ENCODE peak calls at places on chromosome 16, in seven cellular contexts. M, K, R, N, X, U and E are unnamed samples.

GRCh38 chr16:15055141-15056053 is 477 bp downstream of the NTAN1 start:
- DNase-seq in M (peak), K (peak), R (peak), N (no peak), X (peak), U (no peak), E (peak)

GRCh38 chr16:89981414-89981813 is 32.9 kb downstream of the DEF8 start:
- DNase-seq in M (no peak), K (no peak), R (no peak), N (no peak), X (no peak), U (no peak), E (peak)

GRCh38 chr16:68370921-68371651 is 60.3 kb downstream of the PRMT7 start:
- DNase-seq in M (no peak), K (no peak), R (no peak), N (no peak), X (no peak), U (no peak), E (no peak)

GRCh38 chr16:52997922-52998321 is 54.8 kb downstream of the CHD9NB start:
- DNase-seq in M (no peak), K (no peak), R (no peak), N (no peak), X (no peak), U (no peak), E (no peak)

GRCh38 chr16:4767872-4768548 is 1.0 kb upstream of the ZNF500 start:
- DNase-seq in M (no peak), K (peak), R (no peak), N (no peak), X (no peak), U (no peak), E (no peak)

GRCh38 chr16:11094838-11095565 is 150.6 kb downstream of the CLEC16A start:
- DNase-seq in M (no peak), K (no peak), R (no peak), N (no peak), X (no peak), U (no peak), E (peak)

GRCh38 chr16:85620403-85620802 is 7.3 kb downstream of the GSE1 start:
- DNase-seq in M (no peak), K (no peak), R (no peak), N (no peak), X (no peak), U (no peak), E (no peak)

GRCh38 chr16:5851583-5851982 is 754.0 kb upstream of the EEF2KMT start:
- DNase-seq in M (no peak), K (no peak), R (no peak), N (no peak), X (no peak), U (no peak), E (no peak)

GRCh38 chr16:3266873-3267537 is 10.6 kb upstream of the MEFV start:
- DNase-seq in M (peak), K (no peak), R (no peak), N (no peak), X (no peak), U (no peak), E (no peak)

GRCh38 chr16:58970775-58971174 is 236.7 kb upstream of the GOT2 start:
- DNase-seq in M (peak), K (no peak), R (no peak), N (no peak), X (no peak), U (no peak), E (peak)

GRCh38 chr16:4244254-4244812 is 2.5 kb upstream of the SRL start:
- DNase-seq in M (no peak), K (no peak), R (no peak), N (no peak), X (no peak), U (no peak), E (no peak)

GRCh38 chr16:68362952-68363846 is 52.4 kb downstream of the PRMT7 start:
- DNase-seq in M (no peak), K (no peak), R (no peak), N (no peak), X (no peak), U (no peak), E (no peak)

GRCh38 chr16:3738541-3738940 is 21.2 kb upstream of the TRAP1 start:
- DNase-seq in M (no peak), K (no peak), R (no peak), N (no peak), X (no peak), U (no peak), E (no peak)

GRCh38 chr16:84937196-84937935 is 74.0 kb downstream of the ZDHHC7 start:
- DNase-seq in M (no peak), K (no peak), R (no peak), N (no peak), X (no peak), U (no peak), E (no peak)

GRCh38 chr16:48608452-48608851 is 1.5 kb downstream of the N4BP1 start:
- DNase-seq in M (no peak), K (no peak), R (no peak), N (no peak), X (no peak), U (no peak), E (peak)

GRCh38 chr16:203246-203645 is 23.0 kb downstream of the HBQ1 start:
- DNase-seq in M (no peak), K (no peak), R (no peak), N (no peak), X (no peak), U (no peak), E (no peak)

GRCh38 chr16:70647461-70648359 is 1.4 kb downstream of the IL34 start:
- DNase-seq in M (no peak), K (no peak), R (no peak), N (no peak), X (no peak), U (no peak), E (peak)

GRCh38 chr16:22317625-22318024 is 20.4 kb downstream of the POLR3E start:
- DNase-seq in M (no peak), K (no peak), R (no peak), N (no peak), X (peak), U (no peak), E (no peak)

GRCh38 chr16:85632709-85633437 is 19.8 kb downstream of the GSE1 start:
- DNase-seq in M (no peak), K (no peak), R (no peak), N (no peak), X (no peak), U (no peak), E (no peak)

GRCh38 chr16:14398014-14398717 is 231.9 kb downstream of the PARN start:
- DNase-seq in M (no peak), K (no peak), R (no peak), N (no peak), X (no peak), U (no peak), E (no peak)

GRCh38 chr16:23835390-23836077 is at the start of gene PRKCB:
- DNase-seq in M (peak), K (peak), R (peak), N (peak), X (peak), U (peak), E (peak)

GRCh38 chr16:68244903-68245853 is at the start of gene PLA2G15:
- DNase-seq in M (peak), K (peak), R (peak), N (peak), X (peak), U (peak), E (peak)

GRCh38 chr16:8919934-8920465 is 37.8 kb downstream of the LITAFD start:
- DNase-seq in M (no peak), K (no peak), R (no peak), N (no peak), X (peak), U (no peak), E (no peak)

GRCh38 chr16:86935323-86935669 is 356.9 kb downstream of the FOXL1 start:
- DNase-seq in M (no peak), K (no peak), R (no peak), N (no peak), X (no peak), U (no peak), E (no peak)

GRCh38 chr16:23362460-23363317 is 60.6 kb downstream of the SCNN1B start:
- DNase-seq in M (no peak), K (peak), R (peak), N (no peak), X (peak), U (no peak), E (no peak)

GRCh38 chr16:89593841-89594240 is 18.3 kb downstream of the CPNE7 start:
- DNase-seq in M (no peak), K (no peak), R (no peak), N (no peak), X (no peak), U (no peak), E (no peak)

GRCh38 chr16:10180771-10181163 is 1.5 kb downstream of the GRIN2A start:
- DNase-seq in M (no peak), K (peak), R (peak), N (peak), X (no peak), U (no peak), E (peak)

GRCh38 chr16:50172195-50172922 is 19.3 kb downstream of the TENT4B start:
- DNase-seq in M (no peak), K (no peak), R (no peak), N (no peak), X (no peak), U (no peak), E (no peak)
- TF ChIP-seq CTCF in M (no peak), K (no peak), R (no peak), N (no peak), X (no peak), U (no peak), E (no peak)

GRCh38 chr16:57801098-57801855 is 1.0 kb downstream of the KIFC3 start:
- DNase-seq in M (peak), K (no peak), R (no peak), N (no peak), X (no peak), U (no peak), E (no peak)

GRCh38 chr16:57803413-57803990 is 1.2 kb upstream of the KIFC3 start:
- DNase-seq in M (no peak), K (no peak), R (peak), N (no peak), X (no peak), U (no peak), E (no peak)

GRCh38 chr16:57802635-57803412 is 533 bp upstream of the KIFC3 start:
- DNase-seq in M (peak), K (no peak), R (peak), N (no peak), X (no peak), U (no peak), E (no peak)

GRCh38 chr16:57800213-57801097 is 1.8 kb downstream of the KIFC3 start:
- DNase-seq in M (no peak), K (no peak), R (no peak), N (no peak), X (no peak), U (no peak), E (no peak)

DNA sequence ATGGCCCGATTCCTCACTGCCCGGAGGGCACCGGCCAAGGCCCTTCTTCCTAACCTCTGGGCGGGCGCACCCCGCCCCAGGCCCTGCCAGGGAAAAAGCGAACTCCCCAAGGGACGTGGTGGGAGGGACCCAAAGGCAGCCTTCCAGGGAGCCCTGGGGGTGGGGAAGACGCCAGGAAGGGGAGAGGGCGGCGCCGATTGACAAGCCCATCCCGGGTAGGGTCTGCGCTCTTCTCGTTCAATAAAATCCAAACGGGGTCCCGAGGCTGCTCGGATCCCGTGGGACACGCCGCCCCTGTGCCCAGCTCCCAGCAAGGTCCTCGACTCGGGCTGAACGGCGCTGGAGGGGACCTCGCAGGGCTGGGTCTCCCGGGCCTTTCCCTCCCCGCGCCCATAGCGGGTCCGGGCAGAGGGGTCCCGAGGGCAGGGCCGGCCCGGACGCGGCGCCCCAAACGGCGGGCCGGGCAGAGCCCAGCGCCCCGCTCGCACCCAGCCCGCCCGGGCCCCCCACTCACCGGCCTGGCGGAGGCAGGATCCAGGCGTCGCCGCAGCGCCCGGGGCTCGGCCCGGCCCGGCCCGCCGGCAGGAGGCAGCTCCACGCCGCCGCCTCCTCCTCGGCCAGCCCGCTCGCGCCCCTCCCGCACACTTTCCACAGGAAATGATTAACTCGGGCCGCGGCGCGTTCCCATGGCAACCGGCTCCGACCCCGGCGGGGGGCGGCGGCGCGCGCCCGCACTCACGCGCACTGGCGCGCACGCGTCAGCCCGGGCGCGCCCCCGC is at the start of gene KIFC3:
- DNase-seq in M (peak), K (peak), R (peak), N (peak), X (peak), U (no peak), E (peak)
- TF ChIP-seq CTCF in M (no peak), K (no peak), R (peak), N (no peak), X (no peak), U (peak), E (peak)

GRCh38 chr16:78277374-78277773 is 177.9 kb downstream of the WWOX start:
- DNase-seq in M (no peak), K (no peak), R (no peak), N (no peak), X (no peak), U (no peak), E (no peak)
- TF ChIP-seq CTCF in M (no peak), K (no peak), R (no peak), N (no peak), X (no peak), U (no peak), E (no peak)

GRCh38 chr16:2056681-2057407 is 9.1 kb downstream of the TSC2 start:
- DNase-seq in M (no peak), K (no peak), R (no peak), N (no peak), X (no peak), U (no peak), E (no peak)
- TF ChIP-seq CTCF in M (no peak), K (no peak), R (no peak), N (no peak), X (no peak), U (peak), E (no peak)